ENCODE peak calls at places on chromosomes 16 and 17, in seven cellular contexts. One of them, this sample, is unnamed.

GRCh38 chr17:2700491-2701141 is 10.9 kb downstream of the CLUH start:
- DNase-seq in NT2/D1: no peak
- DNase-seq in choroid plexus epithelial cell: no peak
- DNase-seq in naive thymus-derived CD4-positive, alpha-beta T cell: no peak
- DNase-seq in T1000: no peak
- DNase-seq in type B pancreatic cell: no peak
- DNase-seq in activated CD8-positive, alpha-beta memory T cell treated with anti-CD3 and anti-CD28 coated beads for 1 hour: no peak
- DNase-seq in this sample: no peak

GRCh38 chr17:80529904-80530292 is 14.7 kb upstream of the RPTOR start:
- DNase-seq in NT2/D1: no peak
- DNase-seq in choroid plexus epithelial cell: no peak
- DNase-seq in naive thymus-derived CD4-positive, alpha-beta T cell: no peak
- DNase-seq in T1000: no peak
- DNase-seq in type B pancreatic cell: no peak
- DNase-seq in activated CD8-positive, alpha-beta memory T cell treated with anti-CD3 and anti-CD28 coated beads for 1 hour: no peak
- DNase-seq in this sample: no peak

GRCh38 chr16:81461243-81461642 is 16.6 kb downstream of the CMIP start:
- DNase-seq in NT2/D1: no peak
- DNase-seq in choroid plexus epithelial cell: no peak
- DNase-seq in naive thymus-derived CD4-positive, alpha-beta T cell: no peak
- DNase-seq in T1000: no peak
- DNase-seq in type B pancreatic cell: no peak
- DNase-seq in activated CD8-positive, alpha-beta memory T cell treated with anti-CD3 and anti-CD28 coated beads for 1 hour: no peak
- DNase-seq in this sample: no peak

GRCh38 chr17:48259710-48260291 is 152.2 kb downstream of the SNX11 start:
- DNase-seq in NT2/D1: peak
- DNase-seq in choroid plexus epithelial cell: peak
- DNase-seq in naive thymus-derived CD4-positive, alpha-beta T cell: no peak
- DNase-seq in T1000: no peak
- DNase-seq in type B pancreatic cell: no peak
- DNase-seq in activated CD8-positive, alpha-beta memory T cell treated with anti-CD3 and anti-CD28 coated beads for 1 hour: no peak
- DNase-seq in this sample: no peak

GRCh38 chr17:79242873-79243602 is 168.4 kb downstream of the ENGASE start:
- DNase-seq in NT2/D1: no peak
- DNase-seq in choroid plexus epithelial cell: peak
- DNase-seq in naive thymus-derived CD4-positive, alpha-beta T cell: no peak
- DNase-seq in T1000: no peak
- DNase-seq in type B pancreatic cell: no peak
- DNase-seq in activated CD8-positive, alpha-beta memory T cell treated with anti-CD3 and anti-CD28 coated beads for 1 hour: no peak
- DNase-seq in this sample: no peak

GRCh38 chr17:41421116-41421515 is 3.3 kb downstream of the KRT37 start:
- DNase-seq in NT2/D1: no peak
- DNase-seq in choroid plexus epithelial cell: peak
- DNase-seq in naive thymus-derived CD4-positive, alpha-beta T cell: no peak
- DNase-seq in T1000: no peak
- DNase-seq in type B pancreatic cell: no peak
- DNase-seq in activated CD8-positive, alpha-beta memory T cell treated with anti-CD3 and anti-CD28 coated beads for 1 hour: no peak
- DNase-seq in this sample: no peak

GRCh38 chr17:82018152-82019041 is 4.3 kb downstream of the CENPX start:
- DNase-seq in NT2/D1: no peak
- DNase-seq in choroid plexus epithelial cell: no peak
- DNase-seq in naive thymus-derived CD4-positive, alpha-beta T cell: no peak
- DNase-seq in T1000: no peak
- DNase-seq in type B pancreatic cell: no peak
- DNase-seq in activated CD8-positive, alpha-beta memory T cell treated with anti-CD3 and anti-CD28 coated beads for 1 hour: no peak
- DNase-seq in this sample: no peak

GRCh38 chr16:77276686-77277085 is 77.5 kb downstream of the SYCE1L start:
- DNase-seq in NT2/D1: no peak
- DNase-seq in choroid plexus epithelial cell: no peak
- DNase-seq in naive thymus-derived CD4-positive, alpha-beta T cell: no peak
- DNase-seq in T1000: no peak
- DNase-seq in type B pancreatic cell: no peak
- DNase-seq in activated CD8-positive, alpha-beta memory T cell treated with anti-CD3 and anti-CD28 coated beads for 1 hour: no peak
- DNase-seq in this sample: no peak

GRCh38 chr17:50264263-50265113 is 9.8 kb upstream of the TMEM92 start:
- DNase-seq in NT2/D1: no peak
- DNase-seq in choroid plexus epithelial cell: no peak
- DNase-seq in naive thymus-derived CD4-positive, alpha-beta T cell: peak
- DNase-seq in T1000: no peak
- DNase-seq in type B pancreatic cell: no peak
- DNase-seq in activated CD8-positive, alpha-beta memory T cell treated with anti-CD3 and anti-CD28 coated beads for 1 hour: no peak
- DNase-seq in this sample: no peak

GRCh38 chr16:47778106-47778803 is 317.1 kb downstream of the PHKB start:
- DNase-seq in NT2/D1: no peak
- DNase-seq in choroid plexus epithelial cell: no peak
- DNase-seq in naive thymus-derived CD4-positive, alpha-beta T cell: no peak
- DNase-seq in T1000: no peak
- DNase-seq in type B pancreatic cell: no peak
- DNase-seq in activated CD8-positive, alpha-beta memory T cell treated with anti-CD3 and anti-CD28 coated beads for 1 hour: no peak
- DNase-seq in this sample: no peak

GRCh38 chr17:8475820-8476219 is 40.1 kb downstream of the NDEL1 start:
- DNase-seq in NT2/D1: no peak
- DNase-seq in choroid plexus epithelial cell: no peak
- DNase-seq in naive thymus-derived CD4-positive, alpha-beta T cell: no peak
- DNase-seq in T1000: no peak
- DNase-seq in type B pancreatic cell: peak
- DNase-seq in activated CD8-positive, alpha-beta memory T cell treated with anti-CD3 and anti-CD28 coated beads for 1 hour: no peak
- DNase-seq in this sample: no peak

GRCh38 chr16:9014389-9014788 is 50.7 kb upstream of the USP7 start:
- DNase-seq in NT2/D1: no peak
- DNase-seq in choroid plexus epithelial cell: no peak
- DNase-seq in naive thymus-derived CD4-positive, alpha-beta T cell: no peak
- DNase-seq in T1000: no peak
- DNase-seq in type B pancreatic cell: no peak
- DNase-seq in activated CD8-positive, alpha-beta memory T cell treated with anti-CD3 and anti-CD28 coated beads for 1 hour: no peak
- DNase-seq in this sample: no peak

GRCh38 chr16:72443809-72444208 is 271.9 kb upstream of the PMFBP1 start:
- DNase-seq in NT2/D1: no peak
- DNase-seq in choroid plexus epithelial cell: no peak
- DNase-seq in naive thymus-derived CD4-positive, alpha-beta T cell: no peak
- DNase-seq in T1000: no peak
- DNase-seq in type B pancreatic cell: no peak
- DNase-seq in activated CD8-positive, alpha-beta memory T cell treated with anti-CD3 and anti-CD28 coated beads for 1 hour: no peak
- DNase-seq in this sample: no peak

GRCh38 chr16:88810166-88810867 is 1.4 kb downstream of the APRT start:
- DNase-seq in NT2/D1: no peak
- DNase-seq in choroid plexus epithelial cell: no peak
- DNase-seq in naive thymus-derived CD4-positive, alpha-beta T cell: peak
- DNase-seq in T1000: no peak
- DNase-seq in type B pancreatic cell: no peak
- DNase-seq in activated CD8-positive, alpha-beta memory T cell treated with anti-CD3 and anti-CD28 coated beads for 1 hour: no peak
- DNase-seq in this sample: no peak

GRCh38 chr17:63647065-63647725 is 25.0 kb downstream of the MAP3K3 start:
- DNase-seq in NT2/D1: no peak
- DNase-seq in choroid plexus epithelial cell: peak
- DNase-seq in naive thymus-derived CD4-positive, alpha-beta T cell: no peak
- DNase-seq in T1000: no peak
- DNase-seq in type B pancreatic cell: no peak
- DNase-seq in activated CD8-positive, alpha-beta memory T cell treated with anti-CD3 and anti-CD28 coated beads for 1 hour: no peak
- DNase-seq in this sample: no peak

GRCh38 chr16:3465911-3466584 is 22.6 kb downstream of the NAA60 start:
- DNase-seq in NT2/D1: no peak
- DNase-seq in choroid plexus epithelial cell: no peak
- DNase-seq in naive thymus-derived CD4-positive, alpha-beta T cell: no peak
- DNase-seq in T1000: no peak
- DNase-seq in type B pancreatic cell: no peak
- DNase-seq in activated CD8-positive, alpha-beta memory T cell treated with anti-CD3 and anti-CD28 coated beads for 1 hour: no peak
- DNase-seq in this sample: no peak

GRCh38 chr16:55482056-55482455 is 3.1 kb downstream of the MMP2 start:
- DNase-seq in NT2/D1: no peak
- DNase-seq in choroid plexus epithelial cell: no peak
- DNase-seq in naive thymus-derived CD4-positive, alpha-beta T cell: no peak
- DNase-seq in T1000: no peak
- DNase-seq in type B pancreatic cell: no peak
- DNase-seq in activated CD8-positive, alpha-beta memory T cell treated with anti-CD3 and anti-CD28 coated beads for 1 hour: no peak
- DNase-seq in this sample: no peak

GRCh38 chr17:43927101-43927935 is 15.0 kb downstream of the PPY start:
- DNase-seq in NT2/D1: no peak
- DNase-seq in choroid plexus epithelial cell: no peak
- DNase-seq in naive thymus-derived CD4-positive, alpha-beta T cell: no peak
- DNase-seq in T1000: no peak
- DNase-seq in type B pancreatic cell: no peak
- DNase-seq in activated CD8-positive, alpha-beta memory T cell treated with anti-CD3 and anti-CD28 coated beads for 1 hour: no peak
- DNase-seq in this sample: no peak

GRCh38 chr17:2594657-2595085 is 1.2 kb downstream of the PAFAH1B1 start:
- DNase-seq in NT2/D1: no peak
- DNase-seq in choroid plexus epithelial cell: no peak
- DNase-seq in naive thymus-derived CD4-positive, alpha-beta T cell: no peak
- DNase-seq in T1000: no peak
- DNase-seq in type B pancreatic cell: no peak
- DNase-seq in activated CD8-positive, alpha-beta memory T cell treated with anti-CD3 and anti-CD28 coated beads for 1 hour: no peak
- DNase-seq in this sample: no peak

GRCh38 chr17:19578545-19578944 is 44.9 kb downstream of the SLC47A1 start:
- DNase-seq in NT2/D1: no peak
- DNase-seq in choroid plexus epithelial cell: peak
- DNase-seq in naive thymus-derived CD4-positive, alpha-beta T cell: no peak
- DNase-seq in T1000: no peak
- DNase-seq in type B pancreatic cell: no peak
- DNase-seq in activated CD8-positive, alpha-beta memory T cell treated with anti-CD3 and anti-CD28 coated beads for 1 hour: no peak
- DNase-seq in this sample: no peak

GRCh38 chr16:4411684-4412083 is 4.7 kb downstream of the CORO7 start:
- DNase-seq in NT2/D1: no peak
- DNase-seq in choroid plexus epithelial cell: peak
- DNase-seq in naive thymus-derived CD4-positive, alpha-beta T cell: no peak
- DNase-seq in T1000: no peak
- DNase-seq in type B pancreatic cell: no peak
- DNase-seq in activated CD8-positive, alpha-beta memory T cell treated with anti-CD3 and anti-CD28 coated beads for 1 hour: no peak
- DNase-seq in this sample: no peak

GRCh38 chr16:31513126-31513525 is 4.9 kb upstream of the RUSF1 start:
- DNase-seq in NT2/D1: no peak
- DNase-seq in choroid plexus epithelial cell: peak
- DNase-seq in naive thymus-derived CD4-positive, alpha-beta T cell: no peak
- DNase-seq in T1000: peak
- DNase-seq in type B pancreatic cell: no peak
- DNase-seq in activated CD8-positive, alpha-beta memory T cell treated with anti-CD3 and anti-CD28 coated beads for 1 hour: no peak
- DNase-seq in this sample: no peak

GRCh38 chr16:29645699-29646187 is 17.3 kb upstream of the SPN start:
- DNase-seq in NT2/D1: no peak
- DNase-seq in choroid plexus epithelial cell: peak
- DNase-seq in naive thymus-derived CD4-positive, alpha-beta T cell: no peak
- DNase-seq in T1000: no peak
- DNase-seq in type B pancreatic cell: no peak
- DNase-seq in activated CD8-positive, alpha-beta memory T cell treated with anti-CD3 and anti-CD28 coated beads for 1 hour: no peak
- DNase-seq in this sample: no peak

GRCh38 chr17:16923097-16923903 is 48.6 kb downstream of the TNFRSF13B start:
- DNase-seq in NT2/D1: no peak
- DNase-seq in choroid plexus epithelial cell: no peak
- DNase-seq in naive thymus-derived CD4-positive, alpha-beta T cell: no peak
- DNase-seq in T1000: no peak
- DNase-seq in type B pancreatic cell: peak
- DNase-seq in activated CD8-positive, alpha-beta memory T cell treated with anti-CD3 and anti-CD28 coated beads for 1 hour: no peak
- DNase-seq in this sample: no peak

GRCh38 chr16:11164482-11165270 is 91.3 kb downstream of the SOCS1 start:
- DNase-seq in NT2/D1: no peak
- DNase-seq in choroid plexus epithelial cell: no peak
- DNase-seq in naive thymus-derived CD4-positive, alpha-beta T cell: no peak
- DNase-seq in T1000: no peak
- DNase-seq in type B pancreatic cell: no peak
- DNase-seq in activated CD8-positive, alpha-beta memory T cell treated with anti-CD3 and anti-CD28 coated beads for 1 hour: no peak
- DNase-seq in this sample: no peak

GRCh38 chr17:2986925-2987324 is 76.5 kb downstream of the OR1D5 start:
- DNase-seq in NT2/D1: no peak
- DNase-seq in choroid plexus epithelial cell: no peak
- DNase-seq in naive thymus-derived CD4-positive, alpha-beta T cell: no peak
- DNase-seq in T1000: no peak
- DNase-seq in type B pancreatic cell: no peak
- DNase-seq in activated CD8-positive, alpha-beta memory T cell treated with anti-CD3 and anti-CD28 coated beads for 1 hour: no peak
- DNase-seq in this sample: no peak

This sample was measured in esophagus muscularis mucosa.